ENCODE peak calls at places on chromosome 11, in eight cellular contexts. One of them, this sample, is unnamed.

GRCh38 chr11:70353900-70354568 is 44.3 kb upstream of the CTTN start:
- DNase-seq in hypothalamus: no peak
- DNase-seq in stimulated activated CD4-positive, alpha-beta T cell treated with anti-CD3 and anti-CD28 coated beads, Interleukin-1b, Interleukin-23, amount 100 ng/mL, for 24 hours: no peak
- DNase-seq in sigmoid colon: no peak
- DNase-seq in bronchial epithelial cell: no peak
- DNase-seq in GM20000: no peak
- DNase-seq in activated gamma-delta T cell treated with anti-CD3 and anti-CD28 coated beads, Interleukin-2, amount 50 U/mL, for 16 hours: no peak
- DNase-seq in T-helper 2 cell treated with Interferon-gamma antibody and Interleukin-4, amounts not matched to agents 5 μg/mL and 100 μg/mL, for 36 hours: no peak
- DNase-seq in this sample: no peak

GRCh38 chr11:134024420-134025085 is 44.3 kb upstream of the JAM3 start:
- DNase-seq in sigmoid colon: no peak
- DNase-seq in GM20000: no peak
- DNase-seq in T-helper 2 cell treated with Interferon-gamma antibody and Interleukin-4, amounts not matched to agents 5 μg/mL and 100 μg/mL, for 36 hours: no peak
- DNase-seq in bronchial epithelial cell: peak; percentile 87
- DNase-seq in activated gamma-delta T cell treated with anti-CD3 and anti-CD28 coated beads, Interleukin-2, amount 50 U/mL, for 16 hours: no peak
- DNase-seq in stimulated activated CD4-positive, alpha-beta T cell treated with anti-CD3 and anti-CD28 coated beads, Interleukin-1b, Interleukin-23, amount 100 ng/mL, for 24 hours: no peak
- DNase-seq in hypothalamus: no peak
- DNase-seq in this sample: no peak

GRCh38 chr11:45646275-45646970 is 19.0 kb downstream of the CHST1 start:
- DNase-seq in T-helper 2 cell treated with Interferon-gamma antibody and Interleukin-4, amounts not matched to agents 5 μg/mL and 100 μg/mL, for 36 hours: no peak
- DNase-seq in activated gamma-delta T cell treated with anti-CD3 and anti-CD28 coated beads, Interleukin-2, amount 50 U/mL, for 16 hours: no peak
- DNase-seq in GM20000: peak; percentile 36
- DNase-seq in sigmoid colon: no peak
- DNase-seq in bronchial epithelial cell: peak; percentile 55
- DNase-seq in hypothalamus: no peak
- DNase-seq in stimulated activated CD4-positive, alpha-beta T cell treated with anti-CD3 and anti-CD28 coated beads, Interleukin-1b, Interleukin-23, amount 100 ng/mL, for 24 hours: no peak
- DNase-seq in this sample: no peak

GRCh38 chr11:597166-597725 is 18.5 kb downstream of the IRF7 start:
- DNase-seq in T-helper 2 cell treated with Interferon-gamma antibody and Interleukin-4, amounts not matched to agents 5 μg/mL and 100 μg/mL, for 36 hours: no peak
- DNase-seq in sigmoid colon: no peak
- DNase-seq in bronchial epithelial cell: no peak
- DNase-seq in activated gamma-delta T cell treated with anti-CD3 and anti-CD28 coated beads, Interleukin-2, amount 50 U/mL, for 16 hours: no peak
- DNase-seq in hypothalamus: no peak
- DNase-seq in stimulated activated CD4-positive, alpha-beta T cell treated with anti-CD3 and anti-CD28 coated beads, Interleukin-1b, Interleukin-23, amount 100 ng/mL, for 24 hours: no peak
- DNase-seq in GM20000: no peak
- DNase-seq in this sample: no peak

GRCh38 chr11:27429740-27430451 is 42.7 kb downstream of the LGR4 start:
- DNase-seq in hypothalamus: no peak
- DNase-seq in bronchial epithelial cell: peak; percentile 75
- DNase-seq in GM20000: no peak
- DNase-seq in T-helper 2 cell treated with Interferon-gamma antibody and Interleukin-4, amounts not matched to agents 5 μg/mL and 100 μg/mL, for 36 hours: no peak
- DNase-seq in sigmoid colon: no peak
- DNase-seq in activated gamma-delta T cell treated with anti-CD3 and anti-CD28 coated beads, Interleukin-2, amount 50 U/mL, for 16 hours: no peak
- DNase-seq in stimulated activated CD4-positive, alpha-beta T cell treated with anti-CD3 and anti-CD28 coated beads, Interleukin-1b, Interleukin-23, amount 100 ng/mL, for 24 hours: no peak
- DNase-seq in this sample: no peak

GRCh38 chr11:107385361-107385982 is 72.2 kb downstream of the CWF19L2 start:
- DNase-seq in hypothalamus: no peak
- DNase-seq in GM20000: no peak
- DNase-seq in activated gamma-delta T cell treated with anti-CD3 and anti-CD28 coated beads, Interleukin-2, amount 50 U/mL, for 16 hours: no peak
- DNase-seq in stimulated activated CD4-positive, alpha-beta T cell treated with anti-CD3 and anti-CD28 coated beads, Interleukin-1b, Interleukin-23, amount 100 ng/mL, for 24 hours: no peak
- DNase-seq in T-helper 2 cell treated with Interferon-gamma antibody and Interleukin-4, amounts not matched to agents 5 μg/mL and 100 μg/mL, for 36 hours: no peak
- DNase-seq in sigmoid colon: no peak
- DNase-seq in bronchial epithelial cell: peak; percentile 92
- DNase-seq in this sample: no peak

GRCh38 chr11:46999217-46999616 is 62.7 kb downstream of the CSTPP1 start:
- DNase-seq in bronchial epithelial cell: no peak
- DNase-seq in hypothalamus: no peak
- DNase-seq in activated gamma-delta T cell treated with anti-CD3 and anti-CD28 coated beads, Interleukin-2, amount 50 U/mL, for 16 hours: no peak
- DNase-seq in T-helper 2 cell treated with Interferon-gamma antibody and Interleukin-4, amounts not matched to agents 5 μg/mL and 100 μg/mL, for 36 hours: no peak
- DNase-seq in sigmoid colon: no peak
- DNase-seq in GM20000: no peak
- DNase-seq in stimulated activated CD4-positive, alpha-beta T cell treated with anti-CD3 and anti-CD28 coated beads, Interleukin-1b, Interleukin-23, amount 100 ng/mL, for 24 hours: no peak
- DNase-seq in this sample: no peak

GRCh38 chr11:45651156-45651555 is 14.3 kb downstream of the CHST1 start:
- DNase-seq in hypothalamus: no peak
- DNase-seq in activated gamma-delta T cell treated with anti-CD3 and anti-CD28 coated beads, Interleukin-2, amount 50 U/mL, for 16 hours: no peak
- DNase-seq in stimulated activated CD4-positive, alpha-beta T cell treated with anti-CD3 and anti-CD28 coated beads, Interleukin-1b, Interleukin-23, amount 100 ng/mL, for 24 hours: no peak
- DNase-seq in GM20000: no peak
- DNase-seq in sigmoid colon: peak; percentile 50
- DNase-seq in T-helper 2 cell treated with Interferon-gamma antibody and Interleukin-4, amounts not matched to agents 5 μg/mL and 100 μg/mL, for 36 hours: no peak
- DNase-seq in bronchial epithelial cell: no peak
- DNase-seq in this sample: no peak

GRCh38 chr11:75174781-75175370 is 24.0 kb downstream of the SLCO2B1 start:
- DNase-seq in stimulated activated CD4-positive, alpha-beta T cell treated with anti-CD3 and anti-CD28 coated beads, Interleukin-1b, Interleukin-23, amount 100 ng/mL, for 24 hours: no peak
- DNase-seq in bronchial epithelial cell: no peak
- DNase-seq in T-helper 2 cell treated with Interferon-gamma antibody and Interleukin-4, amounts not matched to agents 5 μg/mL and 100 μg/mL, for 36 hours: no peak
- DNase-seq in sigmoid colon: peak; percentile 80
- DNase-seq in activated gamma-delta T cell treated with anti-CD3 and anti-CD28 coated beads, Interleukin-2, amount 50 U/mL, for 16 hours: no peak
- DNase-seq in hypothalamus: no peak
- DNase-seq in GM20000: no peak
- DNase-seq in this sample: peak; percentile 58

GRCh38 chr11:12235945-12236743 is 125.8 kb downstream of the MICAL2 start:
- DNase-seq in stimulated activated CD4-positive, alpha-beta T cell treated with anti-CD3 and anti-CD28 coated beads, Interleukin-1b, Interleukin-23, amount 100 ng/mL, for 24 hours: peak; percentile 29
- DNase-seq in activated gamma-delta T cell treated with anti-CD3 and anti-CD28 coated beads, Interleukin-2, amount 50 U/mL, for 16 hours: no peak
- DNase-seq in bronchial epithelial cell: peak; percentile 62
- DNase-seq in hypothalamus: no peak
- DNase-seq in GM20000: peak; percentile 64
- DNase-seq in T-helper 2 cell treated with Interferon-gamma antibody and Interleukin-4, amounts not matched to agents 5 μg/mL and 100 μg/mL, for 36 hours: peak; percentile 76
- DNase-seq in sigmoid colon: no peak
- DNase-seq in this sample: peak; percentile 32

GRCh38 chr11:102626686-102627085 is 1.6 kb upstream of the MMP20 start:
- DNase-seq in T-helper 2 cell treated with Interferon-gamma antibody and Interleukin-4, amounts not matched to agents 5 μg/mL and 100 μg/mL, for 36 hours: no peak
- DNase-seq in sigmoid colon: no peak
- DNase-seq in activated gamma-delta T cell treated with anti-CD3 and anti-CD28 coated beads, Interleukin-2, amount 50 U/mL, for 16 hours: no peak
- DNase-seq in GM20000: no peak
- DNase-seq in stimulated activated CD4-positive, alpha-beta T cell treated with anti-CD3 and anti-CD28 coated beads, Interleukin-1b, Interleukin-23, amount 100 ng/mL, for 24 hours: no peak
- DNase-seq in hypothalamus: no peak
- DNase-seq in bronchial epithelial cell: no peak
- DNase-seq in this sample: no peak

GRCh38 chr11:41612415-41612814 is 153.0 kb upstream of the LRRC4C start:
- DNase-seq in bronchial epithelial cell: peak; percentile 0
- DNase-seq in sigmoid colon: no peak
- DNase-seq in stimulated activated CD4-positive, alpha-beta T cell treated with anti-CD3 and anti-CD28 coated beads, Interleukin-1b, Interleukin-23, amount 100 ng/mL, for 24 hours: no peak
- DNase-seq in GM20000: no peak
- DNase-seq in hypothalamus: no peak
- DNase-seq in activated gamma-delta T cell treated with anti-CD3 and anti-CD28 coated beads, Interleukin-2, amount 50 U/mL, for 16 hours: no peak
- DNase-seq in T-helper 2 cell treated with Interferon-gamma antibody and Interleukin-4, amounts not matched to agents 5 μg/mL and 100 μg/mL, for 36 hours: no peak
- DNase-seq in this sample: no peak

GRCh38 chr11:62921201-62921572 is at the start of gene CHRM1:
- DNase-seq in sigmoid colon: no peak
- DNase-seq in T-helper 2 cell treated with Interferon-gamma antibody and Interleukin-4, amounts not matched to agents 5 μg/mL and 100 μg/mL, for 36 hours: no peak
- DNase-seq in bronchial epithelial cell: no peak
- DNase-seq in hypothalamus: peak; percentile 33
- DNase-seq in stimulated activated CD4-positive, alpha-beta T cell treated with anti-CD3 and anti-CD28 coated beads, Interleukin-1b, Interleukin-23, amount 100 ng/mL, for 24 hours: no peak
- DNase-seq in activated gamma-delta T cell treated with anti-CD3 and anti-CD28 coated beads, Interleukin-2, amount 50 U/mL, for 16 hours: no peak
- DNase-seq in GM20000: no peak
- DNase-seq in this sample: no peak

GRCh38 chr11:12418019-12418611 is 40.7 kb downstream of the PARVA start:
- DNase-seq in GM20000: no peak
- DNase-seq in activated gamma-delta T cell treated with anti-CD3 and anti-CD28 coated beads, Interleukin-2, amount 50 U/mL, for 16 hours: no peak
- DNase-seq in sigmoid colon: no peak
- DNase-seq in T-helper 2 cell treated with Interferon-gamma antibody and Interleukin-4, amounts not matched to agents 5 μg/mL and 100 μg/mL, for 36 hours: no peak
- DNase-seq in bronchial epithelial cell: no peak
- DNase-seq in stimulated activated CD4-positive, alpha-beta T cell treated with anti-CD3 and anti-CD28 coated beads, Interleukin-1b, Interleukin-23, amount 100 ng/mL, for 24 hours: no peak
- DNase-seq in hypothalamus: no peak
- DNase-seq in this sample: no peak